ENCODE peak calls at places on chromosome 3, in nine cellular contexts. L, N, W, U, O, F, I, X and R are unnamed samples. For H3K27me3, the result is how much of the 10 kb centered on the place peaks cover.

GRCh38 chr3:122687298-122687697 is 6.7 kb downstream of the PARP14 start:
- DNase-seq in L (no peak), N (no peak), W (no peak), U (no peak), O (no peak), F (no peak), I (no peak), X (no peak), R (no peak)

GRCh38 chr3:14298442-14298841 is 104.0 kb upstream of the SLC6A6 start:
- DNase-seq in L (no peak), N (no peak), W (no peak), U (no peak), O (no peak), F (no peak), I (no peak), X (no peak), R (no peak)

GRCh38 chr3:4996771-4997291 is 17.6 kb downstream of the BHLHE40 start:
- DNase-seq in L (no peak), N (no peak), W (no peak), U (no peak), O (peak), F (no peak), I (no peak), X (peak), R (no peak)

GRCh38 chr3:14224895-14225294 is 46.3 kb downstream of the LSM3 start:
- DNase-seq in L (no peak), N (no peak), W (no peak), U (no peak), O (no peak), F (peak), I (no peak), X (peak), R (no peak)

GRCh38 chr3:175432338-175433025 is 573.3 kb downstream of the NAALADL2 start:
- DNase-seq in L (peak), N (peak), W (no peak), U (no peak), O (no peak), F (peak), I (no peak), X (no peak), R (no peak)

GRCh38 chr3:169112153-169112892 is 551.2 kb downstream of the MECOM start:
- DNase-seq in L (peak), N (peak), W (no peak), U (no peak), O (no peak), F (peak), I (peak), X (no peak), R (peak)

GRCh38 chr3:33071181-33071580 is 25.8 kb downstream of the GLB1 start:
- DNase-seq in L (no peak), N (no peak), W (no peak), U (no peak), O (no peak), F (no peak), I (no peak), X (no peak), R (no peak)

GRCh38 chr3:133930341-133930933 is 34.8 kb upstream of the RAB6B start:
- DNase-seq in L (peak), N (peak), W (no peak), U (no peak), O (no peak), F (peak), I (no peak), X (peak), R (no peak)

GRCh38 chr3:17013050-17013449 is 128.3 kb downstream of the PLCL2 start:
- DNase-seq in L (no peak), N (no peak), W (no peak), U (no peak), O (no peak), F (no peak), I (peak), X (no peak), R (no peak)

GRCh38 chr3:128969993-128970740 is 23.7 kb downstream of the CFAP92 start:
- DNase-seq in L (peak), N (peak), W (peak), U (peak), O (no peak), F (no peak), I (no peak), X (peak), R (no peak)

GRCh38 chr3:32177702-32178198 is 60.7 kb upstream of the CMTM8 start:
- DNase-seq in L (peak), N (peak), W (peak), U (no peak), O (no peak), F (peak), I (peak), X (peak), R (peak)

GRCh38 chr3:150798122-150798618 is 35.2 kb upstream of the SIAH2 start:
- DNase-seq in L (no peak), N (no peak), W (no peak), U (no peak), O (no peak), F (no peak), I (no peak), X (no peak), R (no peak)
- H3K4me3 ChIP-seq in L (no peak), N (no peak), W (no peak), U (no peak), O (no peak), F (no peak), I (no peak), X (no peak), R (no peak)

DNA sequence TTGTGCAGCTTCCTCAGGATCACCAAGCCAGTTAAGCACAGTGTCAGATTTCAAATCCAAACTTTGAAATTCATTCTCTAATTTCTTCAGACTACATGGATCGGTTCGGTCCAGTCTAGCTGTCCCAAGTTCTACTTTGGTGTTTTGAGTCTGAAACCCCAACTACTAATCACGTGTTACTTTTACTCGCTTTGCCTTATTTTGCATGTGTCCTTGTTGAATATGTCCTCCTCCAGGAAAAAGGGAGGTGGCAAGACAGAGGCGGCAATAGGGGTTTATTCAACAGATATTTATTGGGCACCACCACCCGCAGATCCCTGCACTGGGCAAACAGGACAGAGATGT is 496 bp upstream of the GXYLT2 start:
- DNase-seq in L (no peak), N (peak), W (no peak), U (no peak), O (no peak), F (no peak), I (no peak), X (peak), R (no peak)
- H3K27me3 ChIP-seq in L (under half), N (under half), W (under half), U (under half), O (under half), F (under half), I (under half), X (under half), R (under half)

GRCh38 chr3:179768080-179768479 is 115.2 kb downstream of the USP13 start:
- DNase-seq in L (peak), N (peak), W (no peak), U (no peak), O (no peak), F (peak), I (peak), X (peak), R (peak)
- TF ChIP-seq CTCF in L (peak), N (peak), W (peak), U (no peak), O (no peak), F (peak), I (peak), X (peak), R (peak)

DNA sequence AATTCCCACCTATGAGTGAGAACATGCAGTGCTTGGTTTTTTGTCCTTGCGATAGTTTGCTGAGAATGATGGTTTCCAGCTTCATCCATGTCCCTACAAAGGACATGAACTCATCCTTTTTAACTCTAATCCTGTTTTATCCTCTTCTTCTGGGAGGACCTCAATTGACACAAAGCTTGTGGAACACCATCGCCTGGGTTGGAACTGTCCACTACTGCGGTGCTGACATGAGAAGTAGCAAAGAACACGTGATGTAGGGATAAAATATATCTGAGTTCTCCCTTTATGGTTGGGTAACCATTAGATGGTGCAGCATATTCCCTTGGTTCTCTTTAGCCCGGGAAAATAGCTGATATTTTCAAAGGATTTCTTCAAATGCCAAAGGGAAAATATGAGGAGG is 105.3 kb upstream of the TOPAZ1 start:
- DNase-seq in L (peak), N (peak), W (no peak), U (no peak), O (no peak), F (peak), I (no peak), X (no peak), R (no peak)
- H3K4me3 ChIP-seq in L (no peak), N (no peak), W (no peak), U (no peak), O (no peak), F (no peak), I (no peak), X (no peak), R (no peak)

GRCh38 chr3:10744098-10744465 is 71.9 kb upstream of the SLC6A11 start:
- DNase-seq in L (no peak), N (no peak), W (no peak), U (no peak), O (no peak), F (no peak), I (no peak), X (no peak), R (no peak)

GRCh38 chr3:10746684-10747083 is 69.3 kb upstream of the SLC6A11 start:
- DNase-seq in L (no peak), N (no peak), W (no peak), U (no peak), O (no peak), F (no peak), I (no peak), X (no peak), R (no peak)

GRCh38 chr3:10747341-10747740 is 68.7 kb upstream of the SLC6A11 start:
- DNase-seq in L (no peak), N (no peak), W (no peak), U (no peak), O (no peak), F (no peak), I (no peak), X (no peak), R (no peak)

GRCh38 chr3:10745392-10745791 is 70.6 kb upstream of the SLC6A11 start:
- DNase-seq in L (no peak), N (no peak), W (no peak), U (no peak), O (no peak), F (no peak), I (no peak), X (no peak), R (no peak)

GRCh38 chr3:10746001-10746400 is 70.0 kb upstream of the SLC6A11 start:
- DNase-seq in L (no peak), N (no peak), W (no peak), U (no peak), O (no peak), F (no peak), I (no peak), X (no peak), R (no peak)
- H3K27me3 ChIP-seq in L (under half), N (under half), W (under half), U (under half), O (under half), F (under half), I (under half), X (under half), R (under half)

DNA sequence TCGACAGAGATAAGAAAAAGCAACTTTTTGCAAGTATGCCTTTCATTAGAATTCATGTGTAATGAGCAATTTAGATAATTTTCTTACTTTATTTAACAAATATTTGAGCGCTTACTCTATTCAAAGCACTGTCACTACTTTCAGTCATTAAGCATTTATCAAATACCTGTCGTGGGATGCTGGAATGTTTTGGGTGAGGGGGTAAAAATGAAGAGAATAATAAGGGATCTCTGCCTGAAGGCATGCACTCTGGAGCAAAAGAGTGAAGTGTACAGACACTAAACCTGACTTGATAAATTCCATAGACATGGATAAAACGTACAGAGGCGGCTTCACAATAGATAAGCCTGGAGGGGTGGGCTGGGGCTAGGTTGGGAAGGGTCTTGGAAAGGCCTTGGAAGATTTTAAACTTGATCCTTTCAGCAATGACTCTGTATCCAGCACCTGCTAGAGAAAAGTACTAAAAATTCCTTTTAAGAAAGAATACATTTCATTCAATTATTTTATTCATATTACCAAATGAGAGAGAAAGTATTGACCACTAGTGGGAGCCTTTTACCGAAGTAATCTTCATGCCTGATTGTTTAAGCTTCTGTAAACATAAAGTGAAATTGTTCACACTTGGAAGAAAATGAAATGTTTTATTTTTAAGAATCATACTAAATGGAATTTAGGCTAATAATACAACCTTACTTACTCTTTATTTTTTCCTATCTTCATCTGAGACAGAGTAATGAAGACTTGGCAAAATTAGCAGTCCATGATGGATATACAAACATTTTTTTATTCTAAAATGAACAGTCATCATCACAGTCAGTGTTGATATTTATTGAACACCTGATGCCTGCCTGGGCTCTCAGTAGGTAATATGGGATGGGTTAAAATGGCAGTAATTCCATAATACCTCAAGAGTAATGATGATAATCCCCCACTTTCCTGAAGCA is 113.2 kb downstream of the PPP2R3A start:
- DNase-seq in L (peak), N (peak), W (no peak), U (no peak), O (no peak), F (no peak), I (no peak), X (no peak), R (no peak)
- TF ChIP-seq CTCF in L (peak), N (peak), W (peak), U (peak), O (no peak), F (peak), I (peak), X (peak), R (peak)

GRCh38 chr3:185250247-185250646 is 3.6 kb downstream of the EHHADH start:
- DNase-seq in L (no peak), N (no peak), W (no peak), U (no peak), O (no peak), F (no peak), I (peak), X (no peak), R (no peak)

GRCh38 chr3:185257334-185257733 is 3.5 kb upstream of the EHHADH start:
- DNase-seq in L (no peak), N (no peak), W (no peak), U (no peak), O (no peak), F (no peak), I (no peak), X (no peak), R (no peak)

GRCh38 chr3:185250653-185251052 is 3.2 kb downstream of the EHHADH start:
- DNase-seq in L (no peak), N (no peak), W (no peak), U (no peak), O (no peak), F (no peak), I (no peak), X (no peak), R (no peak)

GRCh38 chr3:185254799-185255198 is 950 bp upstream of the EHHADH start:
- DNase-seq in L (no peak), N (no peak), W (no peak), U (no peak), O (no peak), F (no peak), I (no peak), X (no peak), R (no peak)

GRCh38 chr3:185253645-185254410 is at the start of gene EHHADH:
- DNase-seq in L (peak), N (peak), W (peak), U (peak), O (peak), F (peak), I (no peak), X (peak), R (no peak)
- H3K4me3 ChIP-seq in L (peak), N (peak), W (peak), U (peak), O (peak), F (peak), I (peak), X (peak), R (peak)

GRCh38 chr3:46882377-46883015 is 5.0 kb downstream of the PTH1R start:
- DNase-seq in L (peak), N (peak), W (no peak), U (no peak), O (peak), F (no peak), I (no peak), X (no peak), R (no peak)

GRCh38 chr3:46880884-46881818 is 3.6 kb downstream of the PTH1R start:
- DNase-seq in L (no peak), N (no peak), W (no peak), U (no peak), O (no peak), F (no peak), I (no peak), X (no peak), R (no peak)

GRCh38 chr3:46883252-46884185 is 6.0 kb downstream of the PTH1R start:
- DNase-seq in L (no peak), N (peak), W (no peak), U (no peak), O (no peak), F (no peak), I (no peak), X (no peak), R (no peak)

GRCh38 chr3:46884427-46884826 is 6.9 kb downstream of the PTH1R start:
- DNase-seq in L (no peak), N (no peak), W (no peak), U (no peak), O (no peak), F (no peak), I (no peak), X (no peak), R (no peak)

GRCh38 chr3:46881819-46882376 is 4.4 kb downstream of the PTH1R start:
- DNase-seq in L (no peak), N (peak), W (no peak), U (no peak), O (peak), F (no peak), I (no peak), X (no peak), R (no peak)
- H3K27me3 ChIP-seq in L (under half), N (half or more), W (under half), U (under half), O (under half), F (under half), I (under half), X (under half), R (half or more)